ENCODE peak calls at places on chromosomes 2 and 18, in four cellular contexts. Q, K, Z and W are unnamed samples.

GRCh38 chr2:26801796-26802195 is 15.9 kb downstream of the CENPA start:
- DNase-seq in Q (no peak), K (no peak), Z (no peak), W (no peak)

GRCh38 chr2:157685572-157685971 is 56.9 kb upstream of the ACVR1C start:
- DNase-seq in Q (no peak), K (no peak), Z (no peak), W (no peak)

GRCh38 chr2:152618188-152618564 is 99.1 kb downstream of the PRPF40A start:
- DNase-seq in Z (no peak), K (no peak), Q (no peak), W (no peak)

GRCh38 chr2:106192752-106193490 is 1.2 kb downstream of the UXS1 start:
- DNase-seq in K (peak; percentile 43), Q (peak; percentile 68), Z (peak; percentile 37), W (peak; percentile 82)

GRCh38 chr2:29705636-29706035 is 215.8 kb downstream of the ALK start:
- DNase-seq in Q (no peak), K (no peak), Z (no peak), W (no peak)

GRCh38 chr2:188765522-188765921 is 208.7 kb upstream of the COL3A1 start:
- DNase-seq in Z (no peak), Q (no peak), K (peak; percentile 15), W (peak; percentile 33)

GRCh38 chr18:6039055-6039454 is 143.7 kb upstream of the TMEM200C start:
- DNase-seq in Q (no peak), Z (no peak), K (no peak), W (peak; percentile 43)

GRCh38 chr2:144358979-144359541 is 160.9 kb downstream of the ZEB2 start:
- DNase-seq in Z (no peak), K (no peak), Q (no peak), W (peak; percentile 49)

GRCh38 chr2:69956580-69956979 is 4.9 kb downstream of the ASPRV1 start:
- DNase-seq in Q (no peak), Z (no peak), K (no peak), W (no peak)

GRCh38 chr18:54209471-54210180 is 14.8 kb downstream of the MBD2 start:
- DNase-seq in Z (no peak), K (no peak), Q (no peak), W (no peak)

GRCh38 chr2:46041434-46041833 is 255.8 kb upstream of the EPAS1 start:
- DNase-seq in Q (no peak), Z (no peak), K (no peak), W (no peak)

GRCh38 chr2:174342600-174343342 is 8.0 kb downstream of the SP9 start:
- DNase-seq in Z (no peak), Q (no peak), K (no peak), W (no peak)

GRCh38 chr2:121211251-121211650 is 73.8 kb downstream of the TFCP2L1 start:
- DNase-seq in K (no peak), Z (no peak), Q (no peak), W (no peak)

GRCh38 chr2:27715318-27716165 is 51.9 kb downstream of the SLC4A1AP start:
- DNase-seq in Z (peak; percentile 18), K (no peak), Q (peak; percentile 82), W (peak; percentile 50)

GRCh38 chr2:120613742-120614481 is 121.8 kb upstream of the GLI2 start:
- DNase-seq in K (no peak), Z (no peak), Q (peak; percentile 74), W (no peak)

GRCh38 chr2:44247924-44248323 is 27.4 kb upstream of the SLC3A1 start:
- DNase-seq in Z (no peak), Q (no peak), K (no peak), W (no peak)

GRCh38 chr2:38432827-38433606 is 55.9 kb upstream of the ATL2 start:
- DNase-seq in Z (no peak), K (peak; percentile 92), Q (no peak), W (no peak)

GRCh38 chr18:67117804-67118203 is 398.7 kb downstream of the DSEL start:
- DNase-seq in Z (no peak), K (no peak), Q (no peak), W (no peak)

GRCh38 chr2:217262916-217263315 is 403.1 kb upstream of the TNP1 start:
- DNase-seq in Z (no peak), Q (no peak), K (no peak), W (no peak)

GRCh38 chr2:197793456-197793855 is 8.3 kb upstream of the BOLL start:
- DNase-seq in Z (no peak), Q (no peak), K (no peak), W (no peak)

GRCh38 chr2:71556811-71557210 is 103.5 kb downstream of the DYSF start:
- DNase-seq in Q (peak; percentile 27), K (no peak), Z (no peak), W (no peak)

DNA sequence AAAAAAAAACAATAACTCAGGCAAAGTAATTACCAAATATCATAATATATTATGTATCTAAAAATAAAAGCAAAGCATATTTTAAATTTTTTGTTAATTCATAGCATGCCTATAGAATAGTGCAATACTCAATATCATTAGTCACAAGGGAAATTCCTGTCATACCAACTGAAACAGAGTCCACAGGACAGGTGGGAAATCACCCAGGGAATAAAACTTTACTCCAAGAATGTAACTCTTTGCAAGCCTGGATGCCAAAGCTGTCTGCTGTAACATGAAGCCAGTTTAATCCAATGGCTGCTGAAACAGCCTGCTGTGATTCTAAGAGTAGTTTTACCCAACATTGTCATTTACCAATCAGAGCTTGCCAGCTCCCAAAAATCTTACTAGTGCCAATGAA is 40.0 kb upstream of the SULT1C3 start:
- DNase-seq in K (peak; percentile 38), Z (no peak), Q (no peak), W (no peak)
- H3K27ac ChIP-seq in K (no peak overlapping the region), Z (no peak overlapping the region), Q (no peak overlapping the region), W (no peak overlapping the region)

GRCh38 chr18:73791081-73791480 is 356.6 kb downstream of the FBXO15 start:
- DNase-seq in Z (no peak), K (no peak), Q (no peak), W (no peak)
- H3K27ac ChIP-seq in Z (no peak overlapping the region), K (no peak overlapping the region), Q (no peak overlapping the region), W (no peak overlapping the region)

GRCh38 chr2:3154146-3154545 is 223.5 kb downstream of the EIPR1 start:
- DNase-seq in Q (no peak), K (no peak), Z (no peak), W (no peak)

GRCh38 chr2:3148716-3149115 is 228.9 kb downstream of the EIPR1 start:
- DNase-seq in Z (no peak), K (no peak), Q (no peak), W (no peak)

GRCh38 chr2:3154694-3155093 is 222.9 kb downstream of the EIPR1 start:
- DNase-seq in Q (no peak), Z (no peak), K (no peak), W (no peak)

GRCh38 chr2:3149441-3150217 is 228.0 kb downstream of the EIPR1 start:
- DNase-seq in Z (no peak), K (no peak), Q (no peak), W (no peak)

DNA sequence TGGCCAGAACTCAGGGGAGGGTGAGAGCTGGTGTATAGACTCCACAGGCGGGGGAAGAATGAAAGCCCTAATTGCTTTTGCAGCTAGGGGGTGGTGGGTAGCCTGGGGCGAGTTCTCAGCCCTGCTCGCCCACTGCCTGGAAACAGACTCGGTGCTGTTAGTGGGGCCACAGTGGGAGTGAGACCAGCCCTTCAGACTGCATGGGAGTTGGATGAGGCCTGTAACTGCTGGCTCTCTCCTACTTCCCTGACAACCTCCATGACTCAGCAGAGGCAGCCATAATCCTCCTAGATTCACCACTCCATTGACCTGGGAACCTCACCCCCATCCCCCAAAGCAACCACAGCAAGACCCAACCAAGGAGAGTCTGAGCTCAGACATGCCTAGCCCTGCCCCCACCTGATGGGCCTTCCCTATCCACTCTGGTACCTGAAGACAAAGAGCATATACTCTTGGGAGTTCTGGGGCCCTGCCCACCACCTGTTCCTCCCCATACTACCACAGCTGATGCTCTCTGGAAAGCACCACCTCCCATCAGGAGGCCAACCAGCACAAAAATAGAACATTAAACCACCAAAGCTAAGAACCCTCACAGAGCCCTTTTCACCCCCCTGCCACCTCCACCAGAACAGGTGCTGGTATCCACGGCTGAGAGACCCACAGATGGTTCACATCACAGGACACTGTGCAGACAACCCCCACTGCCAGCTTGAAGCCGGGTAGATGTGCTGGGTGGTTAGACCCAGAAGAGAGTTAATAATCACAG is 226.3 kb downstream of the EIPR1 start:
- DNase-seq in Q (no peak), Z (no peak), K (no peak), W (no peak)
- H3K27ac ChIP-seq in Q (no peak overlapping the region), Z (no peak overlapping the region), K (no peak overlapping the region), W (no peak overlapping the region)

GRCh38 chr2:221488134-221488807 is 83.8 kb downstream of the EPHA4 start:
- DNase-seq in K (no peak), Q (no peak), Z (no peak), W (no peak)

GRCh38 chr2:221494556-221494955 is 77.5 kb downstream of the EPHA4 start:
- DNase-seq in Z (no peak), Q (no peak), K (no peak), W (no peak)

GRCh38 chr2:221495766-221496165 is 76.3 kb downstream of the EPHA4 start:
- DNase-seq in K (no peak), Z (no peak), Q (no peak), W (no peak)

GRCh38 chr2:221490506-221491060 is 81.5 kb downstream of the EPHA4 start:
- DNase-seq in K (no peak), Z (no peak), Q (no peak), W (no peak)

GRCh38 chr2:221492606-221493005 is 79.5 kb downstream of the EPHA4 start:
- DNase-seq in Q (no peak), K (no peak), Z (no peak), W (no peak)
- H3K27ac ChIP-seq in Q (no peak overlapping the region), K (no peak overlapping the region), Z (no peak overlapping the region), W (no peak overlapping the region)

DNA sequence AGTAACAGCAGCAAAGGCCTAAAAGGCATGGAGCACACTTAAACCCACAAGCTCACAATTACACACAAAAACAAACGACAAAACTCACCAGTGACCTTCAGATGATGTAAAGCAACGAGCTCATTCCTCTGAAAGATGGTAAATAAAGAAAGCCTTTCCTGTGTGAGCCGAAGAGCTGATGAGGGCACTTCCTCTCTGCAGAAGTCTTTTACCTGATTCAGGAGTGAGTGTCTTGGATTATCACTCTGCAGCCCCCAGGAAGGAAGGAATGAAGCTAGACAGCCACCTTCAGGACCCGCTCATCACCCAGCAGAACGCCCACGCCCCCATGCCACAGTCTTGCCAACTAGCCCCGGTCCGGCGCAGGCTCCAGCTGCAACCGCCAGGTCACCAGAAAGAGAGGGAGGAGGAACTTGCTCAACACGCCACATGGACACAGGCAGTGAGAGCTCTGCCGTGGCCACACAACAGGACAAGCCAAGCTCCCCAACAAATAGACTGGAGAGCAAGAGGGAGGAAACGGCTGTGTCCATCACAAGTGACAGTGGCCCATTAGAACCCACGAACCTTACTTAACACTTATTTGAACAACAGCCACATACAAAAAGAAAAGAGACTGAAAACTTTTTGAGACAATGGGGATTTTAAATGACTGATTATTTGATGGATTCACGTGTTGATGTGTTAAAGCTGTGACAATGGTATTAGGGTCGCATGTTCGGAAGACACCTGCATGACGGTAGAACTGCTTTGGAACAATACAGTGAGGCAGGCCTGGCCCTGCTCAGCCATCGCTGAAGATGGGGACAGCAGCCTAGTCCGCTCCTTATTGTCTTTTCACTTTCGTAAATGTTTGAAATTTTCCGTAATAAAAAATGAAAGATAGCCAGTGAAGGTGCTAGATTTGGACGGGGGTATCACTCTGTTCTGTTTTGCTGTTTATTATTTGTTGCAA is 127.3 kb downstream of the HDAC4 start:
- DNase-seq in Q (peak; percentile 62), Z (no peak), K (no peak), W (peak; percentile 36)
- H3K27ac ChIP-seq in Q (no peak overlapping the region), Z (no peak overlapping the region), K (no peak overlapping the region), W (peak overlapping the region; percentile 99)

GRCh38 chr2:210753386-210753785 is 197.0 kb downstream of the CPS1 start:
- DNase-seq in K (no peak), Q (no peak), Z (no peak), W (no peak)
- H3K27ac ChIP-seq in K (no peak overlapping the region), Q (no peak overlapping the region), Z (no peak overlapping the region), W (no peak overlapping the region)